ENCODE peak calls at places on chromosomes 13 and 19, in nine cellular contexts. One of them, this sample, is unnamed.

GRCh38 chr13:39025433-39025839 is 12.5 kb downstream of the PROSER1 start:
- DNase-seq in ovary: no peak
- DNase-seq in endodermal cell: no peak
- DNase-seq in brain microvascular endothelial cell: no peak
- DNase-seq in CD8-positive, alpha-beta T cell: no peak
- DNase-seq in pancreas: no peak
- DNase-seq in tibial nerve: no peak
- DNase-seq in H9: no peak
- DNase-seq in Peyer's patch: no peak
- DNase-seq in this sample: no peak

GRCh38 chr13:40580566-40581276 is 85.7 kb downstream of the FOXO1 start:
- DNase-seq in pancreas: no peak
- DNase-seq in endodermal cell: no peak
- DNase-seq in brain microvascular endothelial cell: no peak
- DNase-seq in ovary: no peak
- DNase-seq in tibial nerve: no peak
- DNase-seq in CD8-positive, alpha-beta T cell: no peak
- DNase-seq in H9: no peak
- DNase-seq in Peyer's patch: no peak
- DNase-seq in this sample: no peak

GRCh38 chr19:5695649-5696195 is 5.6 kb downstream of the RPL36 start:
- DNase-seq in pancreas: no peak
- DNase-seq in brain microvascular endothelial cell: no peak
- DNase-seq in CD8-positive, alpha-beta T cell: no peak
- DNase-seq in H9: peak
- DNase-seq in endodermal cell: peak
- DNase-seq in tibial nerve: no peak
- DNase-seq in Peyer's patch: no peak
- DNase-seq in ovary: peak
- DNase-seq in this sample: no peak

GRCh38 chr13:113141591-113141950 is 16.9 kb upstream of the PROZ start:
- DNase-seq in pancreas: peak
- DNase-seq in H9: peak
- DNase-seq in endodermal cell: no peak
- DNase-seq in ovary: no peak
- DNase-seq in brain microvascular endothelial cell: no peak
- DNase-seq in Peyer's patch: no peak
- DNase-seq in tibial nerve: no peak
- DNase-seq in CD8-positive, alpha-beta T cell: no peak
- DNase-seq in this sample: no peak

GRCh38 chr13:97434417-97435296 is 688 bp downstream of the RAP2A start:
- DNase-seq in brain microvascular endothelial cell: peak
- DNase-seq in Peyer's patch: peak
- DNase-seq in pancreas: peak
- DNase-seq in tibial nerve: peak
- DNase-seq in CD8-positive, alpha-beta T cell: peak
- DNase-seq in ovary: peak
- DNase-seq in H9: peak
- DNase-seq in endodermal cell: peak
- DNase-seq in this sample: no peak

GRCh38 chr13:27177852-27178251 is 6.2 kb upstream of the USP12 start:
- DNase-seq in H9: peak
- DNase-seq in ovary: no peak
- DNase-seq in Peyer's patch: no peak
- DNase-seq in tibial nerve: no peak
- DNase-seq in brain microvascular endothelial cell: no peak
- DNase-seq in CD8-positive, alpha-beta T cell: no peak
- DNase-seq in pancreas: no peak
- DNase-seq in endodermal cell: peak
- DNase-seq in this sample: no peak

GRCh38 chr13:76622336-76623045 is 263.7 kb downstream of the KCTD12 start:
- DNase-seq in Peyer's patch: no peak
- DNase-seq in ovary: no peak
- DNase-seq in endodermal cell: no peak
- DNase-seq in brain microvascular endothelial cell: no peak
- DNase-seq in pancreas: no peak
- DNase-seq in H9: no peak
- DNase-seq in tibial nerve: peak
- DNase-seq in CD8-positive, alpha-beta T cell: no peak
- DNase-seq in this sample: no peak

GRCh38 chr13:86585826-86586225 is 786.6 kb upstream of the SLITRK6 start:
- DNase-seq in CD8-positive, alpha-beta T cell: no peak
- DNase-seq in pancreas: no peak
- DNase-seq in H9: no peak
- DNase-seq in ovary: no peak
- DNase-seq in tibial nerve: peak
- DNase-seq in Peyer's patch: no peak
- DNase-seq in endodermal cell: no peak
- DNase-seq in brain microvascular endothelial cell: no peak
- DNase-seq in this sample: no peak

GRCh38 chr13:22828081-22828480 is 352.7 kb upstream of the SGCG start:
- DNase-seq in endodermal cell: no peak
- DNase-seq in CD8-positive, alpha-beta T cell: no peak
- DNase-seq in ovary: no peak
- DNase-seq in pancreas: no peak
- DNase-seq in Peyer's patch: no peak
- DNase-seq in tibial nerve: no peak
- DNase-seq in H9: no peak
- DNase-seq in brain microvascular endothelial cell: no peak
- DNase-seq in this sample: no peak

GRCh38 chr13:74778946-74779345 is 644.7 kb upstream of the KLF12 start:
- DNase-seq in pancreas: no peak
- DNase-seq in Peyer's patch: no peak
- DNase-seq in endodermal cell: no peak
- DNase-seq in ovary: no peak
- DNase-seq in CD8-positive, alpha-beta T cell: no peak
- DNase-seq in brain microvascular endothelial cell: no peak
- DNase-seq in H9: no peak
- DNase-seq in tibial nerve: no peak
- DNase-seq in this sample: no peak

GRCh38 chr19:1970003-1970805 is 29.2 kb downstream of the CSNK1G2 start:
- DNase-seq in tibial nerve: no peak
- DNase-seq in pancreas: no peak
- DNase-seq in ovary: no peak
- DNase-seq in endodermal cell: no peak
- DNase-seq in CD8-positive, alpha-beta T cell: no peak
- DNase-seq in Peyer's patch: no peak
- DNase-seq in H9: no peak
- DNase-seq in brain microvascular endothelial cell: no peak
- DNase-seq in this sample: peak

GRCh38 chr19:37977992-37978391 is 71.0 kb downstream of the SIPA1L3 start:
- DNase-seq in brain microvascular endothelial cell: peak
- DNase-seq in H9: no peak
- DNase-seq in CD8-positive, alpha-beta T cell: no peak
- DNase-seq in ovary: no peak
- DNase-seq in endodermal cell: no peak
- DNase-seq in tibial nerve: no peak
- DNase-seq in pancreas: no peak
- DNase-seq in Peyer's patch: no peak
- DNase-seq in this sample: no peak

GRCh38 chr13:98174995-98175394 is 2.1 kb downstream of the RNF113B start:
- DNase-seq in ovary: no peak
- DNase-seq in endodermal cell: no peak
- DNase-seq in brain microvascular endothelial cell: no peak
- DNase-seq in Peyer's patch: no peak
- DNase-seq in tibial nerve: no peak
- DNase-seq in pancreas: no peak
- DNase-seq in H9: no peak
- DNase-seq in CD8-positive, alpha-beta T cell: no peak
- DNase-seq in this sample: no peak

GRCh38 chr13:33206425-33206824 is 79.1 kb downstream of the STARD13 start:
- DNase-seq in pancreas: no peak
- DNase-seq in tibial nerve: no peak
- DNase-seq in brain microvascular endothelial cell: no peak
- DNase-seq in ovary: no peak
- DNase-seq in CD8-positive, alpha-beta T cell: no peak
- DNase-seq in endodermal cell: no peak
- DNase-seq in H9: no peak
- DNase-seq in Peyer's patch: no peak
- DNase-seq in this sample: no peak

GRCh38 chr19:6458695-6459355 is 767 bp downstream of the SLC25A23 start:
- DNase-seq in endodermal cell: peak
- DNase-seq in ovary: peak
- DNase-seq in Peyer's patch: peak
- DNase-seq in brain microvascular endothelial cell: no peak
- DNase-seq in CD8-positive, alpha-beta T cell: no peak
- DNase-seq in tibial nerve: no peak
- DNase-seq in pancreas: no peak
- DNase-seq in H9: no peak
- DNase-seq in this sample: peak

GRCh38 chr19:3494559-3494958 is 5.9 kb downstream of the DOHH start:
- DNase-seq in CD8-positive, alpha-beta T cell: no peak
- DNase-seq in ovary: no peak
- DNase-seq in pancreas: no peak
- DNase-seq in tibial nerve: no peak
- DNase-seq in Peyer's patch: no peak
- DNase-seq in H9: no peak
- DNase-seq in endodermal cell: no peak
- DNase-seq in brain microvascular endothelial cell: no peak
- DNase-seq in this sample: no peak

GRCh38 chr13:106986687-106987434 is 418.9 kb upstream of the ARGLU1 start:
- DNase-seq in ovary: no peak
- DNase-seq in Peyer's patch: no peak
- DNase-seq in CD8-positive, alpha-beta T cell: no peak
- DNase-seq in endodermal cell: no peak
- DNase-seq in tibial nerve: no peak
- DNase-seq in pancreas: no peak
- DNase-seq in H9: no peak
- DNase-seq in brain microvascular endothelial cell: no peak
- DNase-seq in this sample: no peak

GRCh38 chr19:23049256-23049655 is 46.3 kb upstream of the ZNF728 start:
- DNase-seq in endodermal cell: no peak
- DNase-seq in CD8-positive, alpha-beta T cell: no peak
- DNase-seq in H9: no peak
- DNase-seq in tibial nerve: no peak
- DNase-seq in ovary: no peak
- DNase-seq in brain microvascular endothelial cell: no peak
- DNase-seq in Peyer's patch: no peak
- DNase-seq in pancreas: no peak
- DNase-seq in this sample: no peak

GRCh38 chr19:21568816-21569496 is 63.6 kb downstream of the ZNF429 start:
- DNase-seq in ovary: peak
- DNase-seq in pancreas: peak
- DNase-seq in endodermal cell: no peak
- DNase-seq in tibial nerve: peak
- DNase-seq in brain microvascular endothelial cell: peak
- DNase-seq in H9: no peak
- DNase-seq in CD8-positive, alpha-beta T cell: peak
- DNase-seq in Peyer's patch: peak
- DNase-seq in this sample: no peak

GRCh38 chr13:23325191-23325590 is 108.3 kb downstream of the SACS start:
- DNase-seq in brain microvascular endothelial cell: no peak
- DNase-seq in H9: no peak
- DNase-seq in ovary: no peak
- DNase-seq in CD8-positive, alpha-beta T cell: no peak
- DNase-seq in pancreas: no peak
- DNase-seq in tibial nerve: no peak
- DNase-seq in Peyer's patch: no peak
- DNase-seq in endodermal cell: no peak
- DNase-seq in this sample: no peak

GRCh38 chr13:46386996-46387851 is at the start of gene RUBCNL:
- DNase-seq in endodermal cell: peak
- DNase-seq in tibial nerve: no peak
- DNase-seq in Peyer's patch: peak
- DNase-seq in ovary: no peak
- DNase-seq in CD8-positive, alpha-beta T cell: no peak
- DNase-seq in brain microvascular endothelial cell: peak
- DNase-seq in pancreas: peak
- DNase-seq in H9: peak
- DNase-seq in this sample: peak
- TF ChIP-seq CTCF in endodermal cell: peak
- TF ChIP-seq CTCF in tibial nerve: no peak
- TF ChIP-seq CTCF in Peyer's patch: peak
- TF ChIP-seq CTCF in ovary: no peak
- TF ChIP-seq CTCF in CD8-positive, alpha-beta T cell: no peak
- TF ChIP-seq CTCF in brain microvascular endothelial cell: no peak
- TF ChIP-seq CTCF in pancreas: no peak
- TF ChIP-seq CTCF in H9: no peak
- TF ChIP-seq CTCF in this sample: no peak

DNA sequence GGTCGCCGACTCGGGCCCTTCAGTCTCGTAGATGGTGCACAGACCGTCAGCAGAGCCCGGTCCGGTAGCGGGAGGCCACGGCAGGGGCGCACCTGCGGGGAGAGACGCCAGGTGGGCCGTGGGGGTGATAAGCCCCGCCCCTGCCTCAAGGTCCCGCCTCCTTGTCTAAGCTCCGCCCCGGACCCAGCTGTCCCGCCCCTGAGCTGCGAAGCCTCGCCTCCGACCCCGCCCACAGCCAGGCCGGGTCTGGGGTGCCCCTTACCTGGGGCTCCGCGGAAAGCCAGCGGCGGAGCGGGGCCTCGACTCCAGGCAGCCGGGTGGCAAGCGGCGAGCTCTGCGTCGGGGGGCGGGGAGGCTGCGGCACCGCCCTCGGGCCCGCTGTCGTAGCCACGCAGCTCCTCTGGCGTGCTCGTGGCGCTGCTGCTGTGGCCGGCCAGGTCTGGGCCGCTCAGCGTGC is 4.7 kb downstream of the PRR36 start:
- DNase-seq in Peyer's patch: peak
- DNase-seq in ovary: peak
- DNase-seq in pancreas: peak
- DNase-seq in endodermal cell: peak
- DNase-seq in brain microvascular endothelial cell: no peak
- DNase-seq in tibial nerve: no peak
- DNase-seq in H9: peak
- DNase-seq in CD8-positive, alpha-beta T cell: peak
- DNase-seq in this sample: peak
- H3K27ac ChIP-seq in Peyer's patch: peak
- H3K27ac ChIP-seq in ovary: peak
- H3K27ac ChIP-seq in pancreas: peak
- H3K27ac ChIP-seq in endodermal cell: no peak
- H3K27ac ChIP-seq in brain microvascular endothelial cell: no peak
- H3K27ac ChIP-seq in tibial nerve: peak
- H3K27ac ChIP-seq in H9: no peak
- H3K27ac ChIP-seq in CD8-positive, alpha-beta T cell: no peak
- H3K27ac ChIP-seq in this sample: peak

GRCh38 chr19:41541990-41542584 is 33.9 kb upstream of the CEACAM21 start:
- DNase-seq in Peyer's patch: peak
- DNase-seq in tibial nerve: peak
- DNase-seq in ovary: no peak
- DNase-seq in H9: peak
- DNase-seq in brain microvascular endothelial cell: peak
- DNase-seq in endodermal cell: peak
- DNase-seq in pancreas: no peak
- DNase-seq in CD8-positive, alpha-beta T cell: peak
- DNase-seq in this sample: no peak
- TF ChIP-seq CTCF in Peyer's patch: peak
- TF ChIP-seq CTCF in tibial nerve: no peak
- TF ChIP-seq CTCF in ovary: no peak
- TF ChIP-seq CTCF in H9: peak
- TF ChIP-seq CTCF in brain microvascular endothelial cell: peak
- TF ChIP-seq CTCF in endodermal cell: peak
- TF ChIP-seq CTCF in pancreas: peak
- TF ChIP-seq CTCF in CD8-positive, alpha-beta T cell: peak
- TF ChIP-seq CTCF in this sample: peak

DNA sequence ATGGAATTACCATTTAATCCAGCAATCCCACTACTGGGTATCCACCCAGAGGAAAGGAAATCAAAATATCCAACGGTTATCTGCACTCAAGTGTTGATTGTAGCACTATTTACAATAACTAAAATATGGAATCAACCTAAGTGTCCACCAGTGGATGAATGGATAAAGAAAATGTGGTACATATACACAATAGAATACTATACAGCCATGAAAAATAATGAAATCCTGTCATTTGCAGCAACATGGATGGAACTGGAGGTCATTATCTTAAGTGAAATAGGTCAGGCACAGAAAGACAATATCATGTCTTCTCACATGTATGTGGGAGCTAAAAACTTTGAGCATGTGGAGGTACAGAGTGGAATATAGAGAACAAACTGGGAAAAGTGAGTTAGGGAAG is 92.9 kb upstream of the ARHGEF7 start:
- DNase-seq in endodermal cell: no peak
- DNase-seq in Peyer's patch: no peak
- DNase-seq in CD8-positive, alpha-beta T cell: no peak
- DNase-seq in ovary: no peak
- DNase-seq in brain microvascular endothelial cell: no peak
- DNase-seq in tibial nerve: no peak
- DNase-seq in H9: no peak
- DNase-seq in pancreas: no peak
- DNase-seq in this sample: no peak
- H3K27ac ChIP-seq in endodermal cell: no peak
- H3K27ac ChIP-seq in Peyer's patch: no peak
- H3K27ac ChIP-seq in CD8-positive, alpha-beta T cell: no peak
- H3K27ac ChIP-seq in ovary: no peak
- H3K27ac ChIP-seq in brain microvascular endothelial cell: no peak
- H3K27ac ChIP-seq in tibial nerve: no peak
- H3K27ac ChIP-seq in H9: no peak
- H3K27ac ChIP-seq in pancreas: no peak
- H3K27ac ChIP-seq in this sample: no peak

This sample was measured in RWPE1.